ENCODE peak calls at places on chromosomes 2 and 18, in five cellular contexts. P, D, N, E and G are unnamed samples.

GRCh38 chr2:113203217-113203530 is 29.4 kb downstream of the PSD4 start:
- DNase-seq in P (peak), N (no peak), E (no peak), D (peak), G (no peak)

GRCh38 chr2:58354230-58354629 is 113.1 kb upstream of the FANCL start:
- DNase-seq in P (no peak), N (no peak), D (no peak), E (no peak), G (no peak)

GRCh38 chr18:22405142-22405541 is 12.6 kb downstream of the CTAGE1 start:
- DNase-seq in E (no peak), D (no peak), N (no peak), P (no peak), G (no peak)

GRCh38 chr2:234444888-234445287 is 52.0 kb downstream of the ARL4C start:
- DNase-seq in P (peak), E (no peak), D (peak), N (no peak), G (peak)

GRCh38 chr2:54858021-54858681 is 134.7 kb downstream of the EML6 start:
- DNase-seq in P (no peak), D (peak), N (no peak), E (no peak), G (peak)

GRCh38 chr2:8631465-8632005 is 50.3 kb upstream of the ID2 start:
- DNase-seq in P (peak), N (no peak), E (no peak), D (no peak), G (no peak)

GRCh38 chr2:143422681-143423080 is 293.5 kb downstream of the ARHGAP15 start:
- DNase-seq in P (no peak), N (no peak), E (no peak), D (no peak), G (no peak)

GRCh38 chr2:100988630-100989417 is 13.3 kb upstream of the RPL31 start:
- DNase-seq in D (no peak), E (no peak), N (no peak), P (no peak), G (peak)

GRCh38 chr2:71614976-71615768 is 161.8 kb downstream of the DYSF start:
- DNase-seq in N (no peak), E (peak), P (no peak), D (peak), G (peak)

GRCh38 chr2:33051586-33052385 is 105.0 kb downstream of the LTBP1 start:
- DNase-seq in E (peak), P (no peak), D (peak), N (peak), G (peak)

GRCh38 chr18:5622905-5623304 is 79.1 kb upstream of the EPB41L3 start:
- DNase-seq in P (no peak), N (no peak), E (no peak), D (no peak), G (no peak)

GRCh38 chr18:9091066-9091476 is 11.4 kb upstream of the NDUFV2 start:
- DNase-seq in E (no peak), D (no peak), P (no peak), N (no peak), G (no peak)

GRCh38 chr2:45912109-45912508 is 260.6 kb downstream of the PRKCE start:
- DNase-seq in P (no peak), N (no peak), E (no peak), D (no peak), G (no peak)

GRCh38 chr2:197293252-197294007 is 17.1 kb downstream of the ANKRD44 start:
- DNase-seq in P (no peak), D (no peak), N (no peak), E (no peak), G (no peak)

GRCh38 chr2:45833301-45833967 is 182.0 kb downstream of the PRKCE start:
- DNase-seq in D (no peak), P (no peak), N (no peak), E (no peak), G (no peak)

GRCh38 chr2:219109468-219109867 is 48.7 kb upstream of the IHH start:
- DNase-seq in E (no peak), D (no peak), N (no peak), P (no peak), G (no peak)

GRCh38 chr18:79506191-79507075 is 110.7 kb downstream of the NFATC1 start:
- DNase-seq in N (no peak), D (peak), P (peak), E (peak), G (peak)

GRCh38 chr18:3593381-3593903 is 143.5 kb downstream of the TGIF1 start:
- DNase-seq in P (no peak), E (no peak), N (peak), D (peak), G (peak)

GRCh38 chr2:58032016-58032750 is 14.4 kb upstream of the VRK2 start:
- DNase-seq in E (no peak), P (no peak), N (no peak), D (no peak), G (no peak)

GRCh38 chr18:75777630-75778029 is 350.1 kb upstream of the SMIM21 start:
- DNase-seq in E (no peak), D (no peak), N (no peak), P (no peak), G (no peak)

GRCh38 chr2:96203130-96204028 is 5.2 kb downstream of the STARD7 start:
- DNase-seq in N (no peak), D (no peak), E (no peak), P (no peak), G (no peak)

GRCh38 chr18:50011813-50012445 is 183.0 kb downstream of the MYO5B start:
- DNase-seq in E (no peak), P (no peak), D (peak), N (peak), G (peak)

GRCh38 chr2:210663574-210663973 is 107.2 kb downstream of the CPS1 start:
- DNase-seq in E (no peak), D (peak), N (peak), P (no peak), G (peak)

DNA sequence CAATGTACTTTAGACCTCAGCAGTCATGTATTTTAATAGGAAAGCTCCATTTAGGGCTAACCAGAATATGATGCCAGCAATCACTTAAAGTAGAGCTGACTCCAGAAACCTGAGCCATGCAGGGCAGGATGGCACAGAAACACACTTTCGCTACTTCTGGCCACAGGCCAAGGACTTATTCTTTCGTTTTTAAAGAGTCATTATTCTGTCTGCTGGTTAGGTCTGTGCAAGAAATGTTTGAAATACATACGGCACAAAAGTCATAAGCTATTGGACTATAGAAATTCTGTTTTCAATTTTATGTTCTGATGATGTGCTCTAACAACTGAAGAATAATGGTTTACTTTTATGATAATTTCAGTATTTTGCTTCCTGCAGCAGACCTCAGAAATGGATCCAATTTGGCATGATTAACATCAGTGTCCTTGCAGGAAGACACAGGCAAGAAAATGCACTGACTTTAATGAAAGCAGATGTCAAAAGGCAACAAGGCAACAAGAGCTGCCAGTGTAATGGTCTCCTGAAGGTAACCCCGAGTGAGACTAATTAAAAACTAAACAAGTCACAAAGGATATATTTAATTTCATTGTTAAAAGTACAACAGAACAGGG is 114.4 kb upstream of the CHRNA1 start:
- DNase-seq in D (peak), P (no peak), E (no peak), N (peak), G (peak)
- H3K4me3 ChIP-seq in D (peak), P (peak), E (peak), N (peak), G (peak)

GRCh38 chr2:151070253-151070652 is 191.4 kb downstream of the RBM43 start:
- DNase-seq in N (no peak), P (no peak), D (no peak), E (no peak), G (no peak)

GRCh38 chr2:151067658-151068369 is 193.8 kb downstream of the RBM43 start:
- DNase-seq in D (no peak), E (no peak), N (peak), P (no peak), G (no peak)

GRCh38 chr2:151071906-151072305 is 189.8 kb downstream of the RBM43 start:
- DNase-seq in E (no peak), P (no peak), N (peak), D (no peak), G (no peak)

GRCh38 chr2:151071382-151071781 is 190.3 kb downstream of the RBM43 start:
- DNase-seq in P (no peak), D (peak), N (peak), E (no peak), G (peak)
- TF ChIP-seq CTCF in P (no peak), D (peak), N (peak), E (no peak), G (peak)

GRCh38 chr2:167059173-167059572 is 170.9 kb downstream of the XIRP2 start:
- DNase-seq in E (no peak), N (no peak), P (no peak), D (no peak), G (no peak)
- H3K4me3 ChIP-seq in E (no peak), N (no peak), P (no peak), D (no peak), G (no peak)

GRCh38 chr2:201639205-201639604 is 4.1 kb downstream of the TMEM237 start:
- DNase-seq in N (no peak), P (no peak), D (no peak), E (no peak), G (no peak)

GRCh38 chr2:201642086-201642578 is 1.2 kb downstream of the TMEM237 start:
- DNase-seq in E (no peak), P (no peak), N (no peak), D (no peak), G (no peak)

GRCh38 chr2:201644001-201644400 is 698 bp upstream of the TMEM237 start:
- DNase-seq in P (no peak), D (peak), E (no peak), N (no peak), G (peak)

GRCh38 chr2:201642579-201643215 is 606 bp downstream of the TMEM237 start:
- DNase-seq in E (peak), N (peak), D (peak), P (peak), G (peak)

GRCh38 chr2:201643216-201643651 is at the start of gene TMEM237:
- DNase-seq in D (peak), N (peak), P (peak), E (peak), G (peak)
- TF ChIP-seq CTCF in D (no peak), N (no peak), P (no peak), E (no peak), G (no peak)

GRCh38 chr2:37669500-37669899 is 1.9 kb downstream of the CDC42EP3 start:
- DNase-seq in N (no peak), P (no peak), E (no peak), D (peak), G (no peak)

GRCh38 chr2:37666772-37667171 is 4.7 kb downstream of the CDC42EP3 start:
- DNase-seq in D (no peak), P (no peak), N (no peak), E (no peak), G (no peak)

GRCh38 chr2:37665622-37666362 is 5.7 kb downstream of the CDC42EP3 start:
- DNase-seq in D (no peak), E (no peak), P (no peak), N (no peak), G (no peak)

GRCh38 chr2:37665038-37665437 is 6.4 kb downstream of the CDC42EP3 start:
- DNase-seq in P (no peak), D (no peak), N (no peak), E (no peak), G (no peak)

GRCh38 chr2:37667704-37668103 is 3.7 kb downstream of the CDC42EP3 start:
- DNase-seq in E (no peak), N (no peak), D (no peak), P (no peak), G (no peak)
- H3K4me3 ChIP-seq in E (peak), N (no peak), D (no peak), P (peak), G (peak)

GRCh38 chr2:73269686-73270465 is 14.4 kb downstream of the FBXO41 start:
- DNase-seq in E (no peak), D (no peak), P (no peak), N (no peak), G (no peak)

GRCh38 chr2:73268368-73268830 is 15.9 kb downstream of the FBXO41 start:
- DNase-seq in P (no peak), E (no peak), N (no peak), D (no peak), G (no peak)

GRCh38 chr2:73267008-73267407 is 17.3 kb downstream of the FBXO41 start:
- DNase-seq in N (no peak), E (no peak), D (no peak), P (no peak), G (no peak)

GRCh38 chr2:73266061-73266891 is 18.0 kb downstream of the FBXO41 start:
- DNase-seq in N (no peak), E (no peak), D (no peak), P (no peak), G (no peak)

GRCh38 chr2:73268831-73269685 is 15.2 kb downstream of the FBXO41 start:
- DNase-seq in D (no peak), N (peak), P (peak), E (peak), G (peak)
- TF ChIP-seq CTCF in D (no peak), N (peak), P (no peak), E (peak), G (peak)

DNA sequence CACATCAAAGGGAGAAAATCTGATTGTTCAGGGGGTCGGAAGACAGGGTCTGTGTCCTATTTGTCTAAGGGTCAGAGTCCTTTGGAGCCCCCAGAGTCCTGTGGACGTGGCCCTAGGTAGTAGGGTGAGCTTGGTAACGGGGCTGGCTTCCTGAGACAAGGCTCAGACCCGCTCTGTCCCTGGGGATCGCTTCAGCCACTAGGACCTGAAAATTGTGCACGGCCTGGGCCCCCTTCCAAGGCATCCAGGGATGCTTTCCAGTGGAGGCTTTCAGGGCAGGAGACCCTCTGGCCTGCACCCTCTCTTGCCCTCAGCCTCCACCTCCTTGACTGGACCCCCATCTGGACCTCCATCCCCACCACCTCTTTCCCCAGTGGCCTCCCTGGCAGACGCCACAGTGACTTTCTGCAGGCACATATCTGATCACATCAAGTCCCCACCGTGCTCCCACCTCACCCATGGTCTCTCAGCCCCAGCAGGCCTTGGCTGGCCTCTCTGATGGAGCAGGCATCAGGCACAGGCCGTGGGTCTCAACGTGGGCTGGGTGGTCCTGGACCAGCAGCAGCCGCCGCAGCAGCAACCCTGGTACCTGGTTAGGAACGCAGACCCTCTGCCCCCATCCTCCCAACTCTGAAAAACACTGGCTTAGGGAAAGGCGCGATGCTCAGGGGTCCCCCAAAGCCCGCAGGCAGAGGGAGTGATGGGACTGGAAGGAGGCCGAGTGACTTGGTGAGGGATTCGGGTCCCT is 3.8 kb downstream of the PROC start:
- DNase-seq in N (no peak), P (no peak), E (no peak), D (no peak), G (no peak)
- H3K4me3 ChIP-seq in N (no peak), P (no peak), E (no peak), D (no peak), G (no peak)

GRCh38 chr2:38176619-38177021 is 100.7 kb upstream of the CYP1B1 start:
- DNase-seq in D (peak), N (no peak), E (no peak), P (no peak), G (peak)

GRCh38 chr2:38174646-38175096 is 98.7 kb upstream of the CYP1B1 start:
- DNase-seq in P (no peak), D (peak), E (no peak), N (no peak), G (peak)

GRCh38 chr2:38174131-38174530 is 98.2 kb upstream of the CYP1B1 start:
- DNase-seq in N (no peak), P (no peak), E (no peak), D (no peak), G (peak)

GRCh38 chr2:38171208-38171858 is 95.4 kb upstream of the CYP1B1 start:
- DNase-seq in N (no peak), P (no peak), D (peak), E (no peak), G (peak)

GRCh38 chr2:38173690-38174089 is 97.7 kb upstream of the CYP1B1 start:
- DNase-seq in E (no peak), N (no peak), D (no peak), P (no peak), G (no peak)
- TF ChIP-seq CTCF in E (no peak), N (no peak), D (no peak), P (no peak), G (no peak)